ENCODE peak calls at places on chromosomes 11 and 22, in four cellular contexts. F is ACHN, H is aorta, K is T-helper 17 cell. B is an unnamed sample.

GRCh38 chr11:43419460-43419859 is 60.7 kb downstream of the TTC17 start:
- DNase-seq in F (peak), K (no peak), H (no peak), B (no peak)

GRCh38 chr11:88280673-88281316 is 56.7 kb downstream of the CTSC start:
- DNase-seq in F (no peak), H (no peak), K (no peak), B (no peak)

GRCh38 chr22:41405588-41405987 is 23.8 kb downstream of the TEF start:
- DNase-seq in H (no peak), K (no peak), F (no peak), B (no peak)

GRCh38 chr11:60869451-60869825 is 2.1 kb downstream of the ZP1 start:
- DNase-seq in K (no peak), H (no peak), F (no peak), B (no peak)

GRCh38 chr11:1988667-1989317 is 8.8 kb downstream of the H19 start:
- DNase-seq in K (no peak), H (no peak), F (no peak), B (no peak)

GRCh38 chr22:20130319-20130718 is 1.3 kb upstream of the ZDHHC8 start:
- DNase-seq in K (peak), H (no peak), F (no peak), B (no peak)

GRCh38 chr11:126411971-126412381 is 56.5 kb downstream of the ST3GAL4 start:
- DNase-seq in F (peak), K (no peak), H (no peak), B (no peak)

GRCh38 chr11:69208190-69209037 is 52.7 kb downstream of the SMIM38 start:
- DNase-seq in H (no peak), F (no peak), K (no peak), B (no peak)

GRCh38 chr11:108871152-108871551 is 206.3 kb downstream of the DDX10 start:
- DNase-seq in F (peak), K (no peak), H (no peak), B (no peak)

GRCh38 chr22:17896552-17896951 is 122.3 kb upstream of the BID start:
- DNase-seq in F (no peak), H (no peak), K (no peak), B (no peak)

GRCh38 chr11:7348432-7349298 is 97.0 kb downstream of the SYT9 start:
- DNase-seq in F (no peak), K (no peak), H (no peak), B (no peak)

GRCh38 chr11:128939591-128939990 is 3.1 kb downstream of the TP53AIP1 start:
- DNase-seq in H (no peak), K (no peak), F (no peak), B (no peak)

GRCh38 chr11:61024938-61025818 is 53.7 kb downstream of the CD6 start:
- DNase-seq in H (no peak), K (no peak), F (no peak), B (no peak)

GRCh38 chr11:86119062-86119461 is 50.2 kb upstream of the PICALM start:
- DNase-seq in H (no peak), F (no peak), K (no peak), B (peak)

GRCh38 chr11:122180435-122180834 is 64.4 kb upstream of the BLID start:
- DNase-seq in K (no peak), H (peak), F (peak), B (no peak)

GRCh38 chr22:25358421-25359170 is 139.2 kb downstream of the CRYBB2 start:
- DNase-seq in F (no peak), H (peak), K (no peak), B (no peak)

GRCh38 chr11:64451856-64452255 is 92.9 kb downstream of the RPS6KA4 start:
- DNase-seq in H (no peak), F (no peak), K (no peak), B (no peak)

GRCh38 chr22:45341503-45341902 is 31.8 kb downstream of the FAM118A start:
- DNase-seq in K (no peak), F (no peak), H (no peak), B (no peak)

GRCh38 chr11:15123849-15124248 is 9.1 kb downstream of the INSC start:
- DNase-seq in F (peak), K (no peak), H (no peak), B (peak)

GRCh38 chr22:49977578-49977977 is 17.0 kb downstream of the PIM3 start:
- DNase-seq in H (no peak), K (no peak), F (no peak), B (no peak)

GRCh38 chr22:29152381-29153138 is 53.1 kb upstream of the EMID1 start:
- DNase-seq in F (no peak), K (no peak), H (peak), B (no peak)

GRCh38 chr22:49524362-49524761 is 303.3 kb downstream of the BRD1 start:
- DNase-seq in K (no peak), F (no peak), H (no peak), B (no peak)

GRCh38 chr22:18091916-18092526 is 14.2 kb downstream of the PEX26 start:
- DNase-seq in K (peak), F (peak), H (peak), B (no peak)

GRCh38 chr22:37174964-37175363 is 13.1 kb downstream of the C1QTNF6 start:
- DNase-seq in F (no peak), K (no peak), H (no peak), B (no peak)

GRCh38 chr11:45333506-45333971 is 47.4 kb upstream of the SYT13 start:
- DNase-seq in K (no peak), H (no peak), F (no peak), B (no peak)

GRCh38 chr22:46066691-46067090 is 83.6 kb upstream of the PPARA start:
- DNase-seq in K (no peak), F (no peak), H (peak), B (no peak)

GRCh38 chr11:132639986-132640385 is 892.3 kb downstream of the OPCML start:
- DNase-seq in F (no peak), K (no peak), H (no peak), B (no peak)